ENCODE peak calls at places on chromosome 14, in four cellular contexts. P, T, Y and G are unnamed samples.

GRCh38 chr14:103220134-103220981 is 97.1 kb downstream of the TNFAIP2 start:
- DNase-seq in P (no peak), T (no peak), Y (no peak), G (no peak)

GRCh38 chr14:94423465-94424056 is 29.0 kb downstream of the SERPINA11 start:
- DNase-seq in P (peak; percentile 74), T (no peak), Y (peak; percentile 67), G (peak; percentile 62)

GRCh38 chr14:89078021-89078676 is 253.7 kb downstream of the TTC8 start:
- DNase-seq in P (no peak), T (no peak), Y (no peak), G (no peak)

GRCh38 chr14:88790501-88791251 is 2.1 kb downstream of the EML5 start:
- DNase-seq in P (no peak), T (no peak), Y (no peak), G (no peak)

GRCh38 chr14:40240456-40240855 is 808.2 kb upstream of the FBXO33 start:
- DNase-seq in P (peak; percentile 55), T (no peak), Y (peak; percentile 37), G (no peak)

GRCh38 chr14:60722163-60722835 is 1.9 kb downstream of the SIX4 start:
- DNase-seq in P (peak; percentile 75), T (no peak), Y (peak; percentile 64), G (peak; percentile 35)

GRCh38 chr14:59632381-59632780 is 55.8 kb upstream of the CCDC175 start:
- DNase-seq in P (peak; percentile 28), T (no peak), Y (peak; percentile 35), G (peak; percentile 43)

GRCh38 chr14:28952707-28953106 is 186.1 kb downstream of the FOXG1 start:
- DNase-seq in P (no peak), T (no peak), Y (no peak), G (no peak)

GRCh38 chr14:60724080-60724618 is at the start of gene SIX4:
- DNase-seq in P (peak; percentile 90), T (peak; percentile 79), Y (peak; percentile 82), G (peak; percentile 87)

GRCh38 chr14:103418508-103418818 is 33.2 kb downstream of the MARK3 start:
- DNase-seq in P (peak; percentile 37), T (no peak), Y (peak; percentile 80), G (peak; percentile 31)

GRCh38 chr14:23366163-23366921 is 1.4 kb upstream of the EFS start:
- DNase-seq in P (peak; percentile 49), T (peak; percentile 24), Y (peak; percentile 17), G (peak; percentile 71)

GRCh38 chr14:32426596-32427408 is 97.7 kb downstream of the AKAP6 start:
- DNase-seq in P (no peak), T (no peak), Y (no peak), G (peak; percentile 28)

DNA sequence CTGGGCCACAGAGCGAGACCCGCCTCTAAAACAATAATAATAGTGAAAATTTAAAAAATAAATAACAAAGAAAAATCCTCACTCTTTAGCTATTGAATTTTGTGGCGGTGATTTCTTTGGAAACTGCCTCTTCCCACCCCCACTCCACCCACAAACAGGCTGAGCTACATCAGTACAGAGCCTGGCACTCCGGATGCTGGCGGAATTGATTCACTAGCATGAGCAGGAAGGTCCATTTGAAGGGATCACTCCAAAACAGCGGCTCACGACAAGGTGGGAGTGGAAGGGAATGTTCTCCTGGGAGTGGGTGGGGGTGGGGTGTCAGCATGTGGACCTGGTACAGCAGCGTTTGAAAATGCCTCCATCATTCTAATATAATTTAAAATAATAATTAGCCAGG is 26.1 kb downstream of the CCDC177 start:
- DNase-seq in P (no peak), T (no peak), Y (no peak), G (no peak)
- H3K4me3 ChIP-seq in P (no peak overlapping the region), T (no peak overlapping the region), Y (no peak overlapping the region), G (no peak overlapping the region)

GRCh38 chr14:91830777-91831176 is 36.6 kb downstream of the TC2N start:
- DNase-seq in P (no peak), T (no peak), Y (no peak), G (peak; percentile 26)
- H3K4me3 ChIP-seq in P (no peak overlapping the region), T (no peak overlapping the region), Y (no peak overlapping the region), G (no peak overlapping the region)

GRCh38 chr14:68234101-68234905 is 414.7 kb downstream of the RAD51B start:
- DNase-seq in P (no peak), T (no peak), Y (no peak), G (peak; percentile 61)

GRCh38 chr14:68230941-68231717 is 411.6 kb downstream of the RAD51B start:
- DNase-seq in P (peak; percentile 73), T (no peak), Y (peak; percentile 66), G (peak; percentile 68)

GRCh38 chr14:68233385-68233784 is 413.8 kb downstream of the RAD51B start:
- DNase-seq in P (peak; percentile 25), T (no peak), Y (no peak), G (no peak)

GRCh38 chr14:68231832-68232642 is 412.5 kb downstream of the RAD51B start:
- DNase-seq in P (peak; percentile 56), T (no peak), Y (peak; percentile 65), G (peak; percentile 75)

GRCh38 chr14:68232643-68233055 is 413.1 kb downstream of the RAD51B start:
- DNase-seq in P (peak; percentile 99), T (peak; percentile 98), Y (peak; percentile 99), G (peak; percentile 99)
- H3K4me3 ChIP-seq in P (no peak overlapping the region), T (no peak overlapping the region), Y (no peak overlapping the region), G (no peak overlapping the region)

DNA sequence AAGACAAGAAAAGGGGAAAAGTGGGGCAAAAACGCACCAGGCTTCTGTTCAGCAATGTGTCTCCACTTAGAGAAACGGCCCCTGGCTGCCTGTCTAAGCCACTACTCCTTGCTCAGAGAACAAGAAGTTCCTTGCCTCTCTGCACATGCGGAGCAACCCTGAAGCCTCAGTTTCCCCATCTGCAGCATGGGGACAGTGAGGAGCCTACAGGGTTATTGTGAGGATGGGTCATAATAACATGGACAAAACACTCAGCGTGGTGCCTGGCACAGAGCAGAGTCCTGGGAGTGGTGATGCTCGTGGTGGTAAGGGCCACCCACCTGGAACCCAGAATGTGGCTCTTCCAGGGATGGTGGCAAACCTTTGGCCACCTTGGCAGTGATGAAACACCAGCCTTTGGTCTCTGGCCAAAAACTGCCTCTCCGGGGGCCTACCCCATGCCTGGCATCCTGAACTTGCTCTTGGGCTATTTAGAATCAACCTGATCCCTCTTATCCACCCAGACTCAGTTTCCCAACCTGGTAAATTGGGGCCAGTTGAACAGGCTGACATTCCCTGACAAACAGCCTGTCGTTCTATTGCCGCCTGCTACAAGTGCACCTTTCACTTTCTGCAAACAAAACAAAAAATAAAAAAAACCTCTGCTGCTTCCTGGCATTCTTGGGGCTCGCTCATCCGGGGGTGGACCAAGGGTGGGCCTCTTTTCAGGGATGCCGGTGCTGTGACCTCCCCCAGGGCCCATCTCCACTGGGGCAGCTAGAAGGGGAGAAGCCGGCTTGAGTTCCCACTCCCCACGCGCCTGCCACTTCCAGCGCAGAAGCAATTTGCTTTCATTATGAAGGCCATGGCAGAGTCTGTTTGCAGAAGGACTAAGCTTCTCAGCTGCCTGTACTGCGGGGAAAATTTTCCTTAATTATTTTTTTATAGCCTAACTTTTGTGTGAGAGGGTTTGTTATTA is 56.4 kb upstream of the DLK1 start:
- DNase-seq in P (no peak), T (no peak), Y (no peak), G (no peak)
- H3K4me3 ChIP-seq in P (no peak overlapping the region), T (no peak overlapping the region), Y (no peak overlapping the region), G (no peak overlapping the region)

GRCh38 chr14:44009642-44010041 is 497.4 kb downstream of the FSCB start:
- DNase-seq in P (no peak), T (no peak), Y (no peak), G (no peak)
- H3K4me3 ChIP-seq in P (no peak overlapping the region), T (no peak overlapping the region), Y (no peak overlapping the region), G (no peak overlapping the region)

DNA sequence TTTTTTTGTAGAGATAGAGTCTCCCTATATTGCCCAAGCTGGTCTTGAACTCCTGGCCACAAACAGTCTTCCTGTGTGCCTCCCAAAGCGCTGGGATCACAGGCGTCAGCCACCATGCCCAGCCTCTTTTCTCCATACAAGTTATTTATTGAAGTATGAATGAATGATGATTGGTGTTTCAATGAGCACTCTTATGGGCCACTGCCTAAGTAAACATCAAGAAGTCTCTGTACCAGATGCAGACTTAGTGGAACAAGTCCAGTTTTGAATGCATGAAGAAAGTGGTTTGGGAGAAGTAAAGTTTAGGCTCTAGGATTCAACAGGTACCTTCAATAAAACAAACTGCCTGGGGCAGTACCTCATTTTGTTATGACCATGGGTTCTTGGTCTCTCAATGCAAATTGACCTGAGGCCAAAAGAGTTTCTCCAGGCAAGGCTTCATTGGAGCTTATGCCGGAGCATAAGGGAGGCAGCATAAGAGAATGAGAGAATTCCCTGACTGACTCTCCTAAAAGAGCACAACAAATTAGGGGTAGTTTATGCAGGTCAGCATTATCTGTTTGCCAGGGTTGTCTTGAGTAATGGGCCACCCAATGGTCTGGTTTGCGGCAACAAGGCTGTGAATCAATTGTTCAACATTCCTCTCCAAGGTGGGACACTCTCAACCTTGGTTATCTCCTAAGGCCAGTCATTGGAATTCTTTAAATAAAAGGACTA is 1.1 kb upstream of the GMFB start:
- DNase-seq in P (no peak), T (no peak), Y (peak; percentile 43), G (no peak)
- H3K4me3 ChIP-seq in P (no peak overlapping the region), T (no peak overlapping the region), Y (peak overlapping the region; percentile 94), G (no peak overlapping the region)

DNA sequence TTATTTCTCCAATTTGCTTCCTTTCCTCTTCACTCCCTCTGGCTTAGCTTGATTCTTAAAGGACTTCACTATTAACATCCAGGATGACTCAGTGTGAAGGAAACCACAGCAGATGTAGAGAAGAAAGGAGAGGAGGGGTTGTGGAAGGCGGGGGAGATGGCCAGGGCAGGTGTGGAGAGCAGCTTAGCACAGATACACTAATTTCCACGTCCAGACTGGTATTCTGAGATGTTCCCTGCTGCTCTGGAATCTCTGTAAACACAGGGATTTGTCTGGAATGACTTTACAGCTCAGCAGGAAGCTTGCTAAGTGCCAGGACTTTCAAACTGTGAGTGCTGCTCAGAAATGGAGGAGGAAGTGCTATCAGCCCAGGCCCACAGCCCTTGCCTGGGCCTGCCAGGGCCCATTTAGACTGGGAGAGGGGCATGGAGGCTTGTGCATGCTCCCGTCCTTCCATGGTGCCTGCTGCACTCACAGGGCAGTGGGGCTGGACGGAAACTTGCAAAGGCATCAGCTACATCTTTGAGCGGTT is 202.5 kb upstream of the DDHD1 start:
- DNase-seq in P (peak; percentile 96), T (no peak), Y (peak; percentile 66), G (peak; percentile 85)
- H3K4me3 ChIP-seq in P (no peak overlapping the region), T (no peak overlapping the region), Y (no peak overlapping the region), G (no peak overlapping the region)